ENCODE peak calls at places on chromosomes 4 and X, in five cellular contexts. S is right cardiac atrium; N is naive thymus-derived CD4-positive, alpha-beta T cell; U is left ventricle myocardium inferior; T is hepatocyte. K is an unnamed sample. For H3K4me1, the result is how much of the 10 kb centered on the place peaks cover.

GRCh38 chrX:119758682-119759332 is 419 bp downstream of the SOWAHD start:
- DNase-seq in S (no peak), N (peak), U (peak), T (peak), K (peak)

GRCh38 chr4:84852081-84852480 is 114.4 kb downstream of the WDFY3 start:
- DNase-seq in S (no peak), N (no peak), U (no peak), T (no peak), K (no peak)

GRCh38 chrX:119482497-119483480 is 14.5 kb downstream of the SLC25A5 start:
- DNase-seq in S (peak), N (peak), U (peak), T (peak), K (peak)

GRCh38 chr4:7044415-7044930 is 1.3 kb downstream of the TADA2B start:
- DNase-seq in S (no peak), N (no peak), U (no peak), T (no peak), K (no peak)

GRCh38 chr4:144732584-144733130 is 86.7 kb downstream of the HHIP start:
- DNase-seq in S (no peak), N (no peak), U (no peak), T (no peak), K (no peak)

GRCh38 chrX:19750028-19750786 is 137.2 kb downstream of the SH3KBP1 start:
- DNase-seq in S (no peak), N (no peak), U (no peak), T (no peak), K (no peak)

GRCh38 chr4:8846046-8846720 is 25.5 kb downstream of the HMX1 start:
- DNase-seq in S (no peak), N (no peak), U (no peak), T (no peak), K (peak)

GRCh38 chrX:71923516-71923915 is 12.9 kb downstream of the NHSL2 start:
- DNase-seq in S (peak), N (no peak), U (no peak), T (no peak), K (no peak)

GRCh38 chr4:135316266-135316779 is 1114.7 kb upstream of the PABPC4L start:
- DNase-seq in S (no peak), N (no peak), U (no peak), T (peak), K (no peak)

DNA sequence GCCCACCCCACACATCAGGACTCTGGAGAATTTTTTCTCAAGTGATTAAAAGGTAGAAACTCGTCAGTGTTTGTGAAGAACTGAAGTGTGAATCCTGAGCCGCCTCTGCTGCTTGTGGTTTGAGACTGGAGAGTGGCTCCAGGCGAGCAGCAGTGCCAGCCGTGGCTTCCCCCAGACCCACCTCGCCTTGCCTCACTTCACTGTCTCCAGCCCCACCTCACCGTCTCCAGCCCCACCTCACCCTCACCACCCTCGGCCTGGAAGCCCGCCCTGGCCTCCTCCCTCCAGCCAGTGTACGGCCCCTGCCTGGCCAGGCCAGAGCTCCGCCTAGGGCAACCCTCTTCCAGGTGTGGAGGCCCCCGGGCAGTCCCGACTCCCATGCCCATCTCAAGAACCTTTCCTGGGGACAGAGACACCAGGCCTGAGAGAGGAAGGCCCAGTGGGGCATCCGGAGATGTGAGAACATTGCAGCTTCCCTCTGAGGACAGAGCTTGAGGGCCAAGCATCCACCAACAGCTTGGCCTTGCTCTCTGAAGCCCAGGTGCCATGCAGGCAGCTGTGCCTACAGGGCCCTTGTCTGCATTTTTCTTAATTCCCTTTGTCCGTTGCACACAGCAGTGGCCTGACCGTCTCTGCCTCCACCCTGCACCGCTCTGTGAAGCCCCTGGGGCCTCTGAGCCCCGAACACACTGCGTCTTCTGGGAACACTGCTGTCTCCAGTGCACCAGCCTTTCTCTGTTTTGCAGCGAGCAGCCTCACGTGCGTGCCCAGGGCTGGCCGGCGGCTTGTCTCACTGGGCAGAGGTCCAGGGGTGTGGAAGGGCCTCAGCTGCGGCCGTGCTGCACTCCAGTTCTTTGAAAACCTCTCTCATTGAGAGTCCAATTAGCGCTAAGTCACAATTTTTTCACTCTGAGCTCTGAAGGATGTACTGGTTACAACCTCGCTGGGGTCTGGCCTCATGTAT is 13.8 kb downstream of the SH3BP2 start:
- DNase-seq in S (peak), N (no peak), U (peak), T (no peak), K (peak)
- H3K4me1 ChIP-seq in S (under half), N (under half), U (half or more), T (under half), K (half or more)

DNA sequence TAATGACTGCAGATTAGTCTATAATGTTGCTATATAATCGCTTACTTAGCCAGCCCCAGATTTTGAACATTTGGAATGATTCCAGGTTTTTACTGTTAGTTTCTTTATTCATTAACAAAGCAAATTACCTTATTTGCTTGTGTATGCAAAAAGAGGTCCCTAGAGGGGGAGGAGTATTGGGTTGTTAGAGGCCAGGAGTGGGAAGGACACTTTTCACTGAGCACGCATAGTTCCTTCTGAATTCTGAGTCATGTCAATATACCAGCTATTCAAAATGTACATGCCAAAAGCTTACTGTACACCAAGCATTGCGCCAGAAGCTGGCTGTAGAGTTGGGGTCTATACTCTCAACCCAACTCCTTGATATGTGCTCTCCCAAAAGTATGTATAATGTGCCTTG is 5.1 kb upstream of the DGAT2L6 start:
- DNase-seq in S (no peak), N (no peak), U (no peak), T (no peak), K (no peak)
- H3K4me1 ChIP-seq in S (under half), N (under half), U (under half), T (under half), K (under half)

DNA sequence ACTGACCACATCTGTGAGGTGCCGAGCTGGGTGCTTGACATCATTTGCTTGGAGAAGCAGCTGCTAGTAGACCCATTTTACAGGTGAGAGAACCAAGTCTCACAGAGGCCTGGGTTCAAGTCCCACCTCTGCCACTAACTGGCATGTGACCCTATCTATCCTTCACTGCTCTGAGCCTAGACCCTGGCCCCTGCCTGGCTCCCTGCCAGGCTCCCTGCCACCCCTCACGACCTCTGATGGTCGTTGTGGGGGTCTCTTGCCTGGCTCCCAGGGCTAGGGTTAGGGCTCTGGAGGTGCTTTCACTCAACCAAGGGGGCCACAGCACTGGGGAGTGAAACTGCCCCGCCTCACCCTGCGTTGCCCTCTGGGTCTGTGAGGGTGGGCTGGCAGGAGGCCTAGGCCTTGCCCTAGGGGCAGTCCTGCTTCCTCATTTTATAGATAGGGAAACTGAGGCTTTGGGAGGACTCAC is 7.2 kb upstream of the ADD1 start:
- DNase-seq in S (no peak), N (no peak), U (peak), T (peak), K (peak)
- H3K4me1 ChIP-seq in S (under half), N (under half), U (under half), T (under half), K (half or more)

GRCh38 chr4:185298728-185299394 is 89.5 kb downstream of the SNX25 start:
- DNase-seq in S (no peak), N (no peak), U (no peak), T (no peak), K (no peak)

GRCh38 chr4:185293202-185293601 is 83.8 kb downstream of the SNX25 start:
- DNase-seq in S (no peak), N (no peak), U (no peak), T (no peak), K (no peak)

GRCh38 chr4:185296665-185297460 is 87.5 kb downstream of the SNX25 start:
- DNase-seq in S (no peak), N (no peak), U (no peak), T (no peak), K (no peak)
- H3K4me1 ChIP-seq in S (under half), N (under half), U (under half), T (under half), K (under half)

DNA sequence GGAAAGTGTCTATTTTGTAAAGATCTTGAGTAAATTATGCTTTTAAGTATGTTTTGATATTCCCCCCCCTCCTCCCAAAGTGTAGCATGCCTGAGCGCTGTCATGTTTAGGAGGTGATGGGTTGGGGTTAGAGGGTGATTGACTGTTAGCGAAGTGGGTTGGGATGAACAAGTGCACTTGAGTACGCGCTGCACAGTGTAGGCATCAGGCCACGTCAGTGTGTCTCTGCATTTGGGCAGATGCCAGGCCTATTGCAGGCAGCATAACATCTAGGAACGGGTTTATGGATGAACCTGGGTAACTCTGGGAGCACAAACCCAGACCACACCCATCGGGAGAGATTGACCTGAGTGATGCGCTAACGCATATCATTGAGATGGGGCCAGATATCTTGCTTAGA is 111.2 kb downstream of the TBL1X start:
- DNase-seq in S (no peak), N (no peak), U (no peak), T (no peak), K (no peak)
- H3K4me1 ChIP-seq in S (under half), N (under half), U (under half), T (under half), K (under half)

DNA sequence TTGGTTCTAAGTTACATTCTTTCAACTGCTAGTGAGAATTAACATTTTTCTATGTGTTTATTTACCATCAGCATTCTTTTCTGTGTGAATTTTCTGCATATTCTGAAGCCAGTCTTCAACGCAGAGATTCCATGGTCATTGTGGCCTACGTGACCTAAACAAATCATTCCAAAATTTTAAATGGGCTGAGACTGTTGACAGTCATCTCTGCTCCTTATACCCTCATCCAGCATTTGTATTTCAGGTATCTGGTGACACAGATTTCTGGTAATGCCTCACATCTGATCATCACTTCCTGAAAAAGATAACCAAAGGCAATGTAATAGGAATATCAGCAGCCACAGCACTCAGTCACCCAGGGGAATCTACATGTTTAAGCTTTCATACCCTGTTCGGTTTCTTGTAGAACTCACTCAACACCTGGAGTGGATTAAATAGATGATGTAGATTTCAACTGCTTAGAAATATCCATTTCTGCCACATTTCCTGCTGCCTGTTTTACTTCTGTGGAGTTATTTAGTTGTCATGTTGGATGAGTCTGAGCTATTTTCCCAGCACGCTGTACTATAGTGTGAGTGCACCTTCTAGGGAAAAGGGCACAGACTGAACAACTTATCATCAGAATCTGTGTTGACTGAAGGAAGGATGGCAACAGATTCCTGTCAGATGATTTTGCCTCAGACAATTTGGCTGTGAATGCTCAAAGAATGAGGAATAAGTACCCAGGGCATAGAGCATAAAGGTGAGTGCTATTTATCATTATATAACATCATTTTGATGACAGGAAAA is 73.0 kb upstream of the HPGD start:
- DNase-seq in S (no peak), N (no peak), U (no peak), T (no peak), K (no peak)
- H3K4me1 ChIP-seq in S (under half), N (under half), U (under half), T (under half), K (under half)